ENCODE peak calls at places on chromosomes 11 and 22, in four cellular contexts. Z, Y, N and R are unnamed samples.

GRCh38 chr11:64186205-64187165 is 514 bp downstream of the STIP1 start:
- DNase-seq in Z (peak), Y (peak), N (no peak), R (no peak)

GRCh38 chr22:49887716-49888115 is 30.5 kb downstream of the ALG12 start:
- DNase-seq in Z (no peak), Y (no peak), N (no peak), R (no peak)

GRCh38 chr22:35177811-35178210 is 79.5 kb upstream of the HMGXB4 start:
- DNase-seq in Z (no peak), Y (no peak), N (no peak), R (no peak)

GRCh38 chr11:46322759-46323158 is 24.5 kb upstream of the DGKZ start:
- DNase-seq in Z (no peak), Y (no peak), N (no peak), R (no peak)

GRCh38 chr22:20442485-20443284 is 5.1 kb upstream of the SCARF2 start:
- DNase-seq in Z (no peak), Y (no peak), N (no peak), R (no peak)

GRCh38 chr22:38967451-38968450 is 10.3 kb downstream of the APOBEC3A start:
- DNase-seq in Z (no peak), Y (peak), N (no peak), R (no peak)

GRCh38 chr22:18057568-18058209 is 20.1 kb upstream of the PEX26 start:
- DNase-seq in Z (no peak), Y (peak), N (no peak), R (peak)

GRCh38 chr11:29190313-29190712 is 826.5 kb downstream of the KCNA4 start:
- DNase-seq in Z (no peak), Y (no peak), N (no peak), R (no peak)

GRCh38 chr11:73478737-73479347 is 102.6 kb downstream of the RELT start:
- DNase-seq in Z (no peak), Y (no peak), N (peak), R (no peak)

GRCh38 chr11:8360086-8360828 is 96.6 kb upstream of the LMO1 start:
- DNase-seq in Z (peak), Y (no peak), N (peak), R (peak)

GRCh38 chr11:73262851-73263495 is 9.2 kb upstream of the P2RY6 start:
- DNase-seq in Z (peak), Y (no peak), N (no peak), R (no peak)

GRCh38 chr11:128323381-128323780 is 264.0 kb downstream of the ETS1 start:
- DNase-seq in Z (no peak), Y (no peak), N (no peak), R (no peak)

GRCh38 chr11:117670924-117671323 is 126.1 kb downstream of the DSCAML1 start:
- DNase-seq in Z (no peak), Y (no peak), N (no peak), R (no peak)

GRCh38 chr22:26321469-26321913 is 107.6 kb upstream of the ASPHD2 start:
- DNase-seq in Z (no peak), Y (no peak), N (no peak), R (no peak)

GRCh38 chr11:127202105-127202504 is 201.5 kb upstream of the KIRREL3 start:
- DNase-seq in Z (no peak), Y (no peak), N (no peak), R (no peak)

GRCh38 chr22:22086501-22087158 is 104.0 kb upstream of the TOP3B start:
- DNase-seq in Z (no peak), Y (no peak), N (no peak), R (no peak)

GRCh38 chr11:74520927-74521665 is 27.6 kb upstream of the LIPT2 start:
- DNase-seq in Z (no peak), Y (no peak), N (no peak), R (no peak)

GRCh38 chr22:17785185-17786184 is 11.2 kb upstream of the BID start:
- DNase-seq in Z (peak), Y (peak), N (no peak), R (no peak)

GRCh38 chr11:118789501-118790356 is 1.2 kb downstream of the DDX6 start:
- DNase-seq in Z (no peak), Y (peak), N (no peak), R (no peak)

GRCh38 chr11:111797145-111797581 is 31.0 kb upstream of the PPP2R1B start:
- DNase-seq in Z (no peak), Y (peak), N (no peak), R (no peak)

GRCh38 chr22:43066844-43067385 is 22.3 kb downstream of the TTLL1 start:
- DNase-seq in Z (no peak), Y (no peak), N (no peak), R (no peak)

GRCh38 chr11:117663389-117663788 is 133.6 kb downstream of the DSCAML1 start:
- DNase-seq in Z (no peak), Y (no peak), N (no peak), R (no peak)

GRCh38 chr11:121152764-121153163 is 51.7 kb downstream of the TECTA start:
- DNase-seq in Z (no peak), Y (no peak), N (no peak), R (no peak)

GRCh38 chr22:22835242-22835641 is 52.4 kb upstream of the IGLL5 start:
- DNase-seq in Z (no peak), Y (no peak), N (no peak), R (no peak)

GRCh38 chr11:118283756-118284350 is 19.8 kb upstream of the MPZL2 start:
- DNase-seq in Z (no peak), Y (no peak), N (no peak), R (no peak)

DNA sequence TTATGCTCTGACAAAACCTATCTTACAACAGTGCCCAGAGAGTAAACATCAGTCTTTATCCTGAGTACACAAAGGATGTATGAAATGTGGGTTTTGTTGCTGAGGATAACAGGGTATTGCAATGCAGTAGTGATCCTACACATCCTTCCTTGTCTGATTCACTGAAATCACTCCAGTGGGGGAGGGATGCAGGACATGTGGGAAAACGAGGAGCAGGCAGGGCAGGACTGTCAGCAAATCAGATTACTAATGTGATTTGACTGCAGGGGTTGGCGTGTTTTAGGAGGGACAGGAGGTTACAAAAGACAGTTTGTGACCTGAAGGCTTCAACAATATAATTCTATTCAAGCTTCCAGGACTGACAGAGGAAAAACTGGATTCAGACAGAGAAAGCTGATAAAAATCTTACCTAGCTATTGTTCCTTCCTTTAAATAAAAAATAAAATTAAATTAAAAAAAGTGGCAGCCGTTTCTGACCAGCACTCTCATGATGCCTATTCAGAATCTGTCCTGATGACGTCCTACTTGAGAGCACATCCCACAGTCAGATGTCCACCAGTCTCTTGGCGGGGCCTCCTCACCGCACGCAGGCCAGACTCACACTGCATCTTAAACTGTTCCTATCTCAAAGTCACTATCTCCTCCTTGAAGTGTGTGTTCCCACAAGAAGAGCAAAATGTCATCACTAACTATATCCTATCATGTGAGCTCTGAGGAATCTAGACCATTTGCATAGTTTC is 50.6 kb upstream of the MN1 start:
- DNase-seq in Z (no peak), Y (no peak), N (peak), R (no peak)
- H3K27ac ChIP-seq in Z (no peak), Y (no peak), N (peak), R (no peak)

GRCh38 chr11:130216591-130217132 is 57.1 kb downstream of the ST14 start:
- DNase-seq in Z (peak), Y (no peak), N (no peak), R (peak)
- H3K27ac ChIP-seq in Z (no peak), Y (no peak), N (no peak), R (no peak)

GRCh38 chr11:83472328-83472727 is 186.2 kb upstream of the CCDC90B start:
- DNase-seq in Z (no peak), Y (no peak), N (no peak), R (no peak)
- H3K27ac ChIP-seq in Z (no peak), Y (no peak), N (no peak), R (no peak)

DNA sequence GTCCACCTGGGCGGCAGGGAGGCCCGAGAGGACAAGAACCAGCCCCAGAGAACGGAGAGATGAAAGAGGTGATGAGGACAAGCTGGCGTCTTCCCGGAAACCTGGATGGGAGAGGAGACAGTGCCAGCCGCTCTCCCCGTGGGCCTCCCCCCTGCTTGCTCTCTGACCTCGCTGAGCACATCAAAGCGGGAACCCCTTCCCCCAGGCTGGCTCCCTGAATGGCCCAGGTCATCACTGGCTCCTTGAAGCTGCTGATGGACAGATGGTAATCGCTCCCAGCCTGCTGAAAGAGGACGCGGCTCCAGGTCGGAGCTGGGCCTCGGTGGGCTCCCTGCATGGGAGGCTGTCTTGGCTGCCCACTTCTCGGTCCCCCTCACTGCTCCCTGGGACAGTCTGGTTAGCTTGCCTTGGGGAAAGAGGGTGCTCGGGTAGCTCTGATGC is 18.4 kb downstream of the RPUSD4 start:
- DNase-seq in Z (no peak), Y (no peak), N (no peak), R (no peak)
- H3K27ac ChIP-seq in Z (no peak), Y (no peak), N (no peak), R (no peak)

GRCh38 chr11:3104051-3104714 is 47.0 kb upstream of the CARS1 start:
- DNase-seq in Z (peak), Y (no peak), N (peak), R (peak)
- H3K27ac ChIP-seq in Z (no peak), Y (no peak), N (no peak), R (no peak)

GRCh38 chr11:67023957-67024353 is 1.0 kb downstream of the SYT12 start:
- DNase-seq in Z (no peak), Y (no peak), N (no peak), R (no peak)
- H3K27ac ChIP-seq in Z (peak), Y (no peak), N (no peak), R (peak)

GRCh38 chr11:304915-305833 is 2.4 kb upstream of the IFITM2 start:
- DNase-seq in Z (peak), Y (peak), N (peak), R (no peak)

GRCh38 chr11:306645-307371 is 808 bp upstream of the IFITM2 start:
- DNase-seq in Z (peak), Y (no peak), N (no peak), R (no peak)

GRCh38 chr11:305834-306211 is 1.8 kb upstream of the IFITM2 start:
- DNase-seq in Z (no peak), Y (no peak), N (no peak), R (no peak)

GRCh38 chr11:303359-303758 is 4.0 kb upstream of the IFITM5 start:
- DNase-seq in Z (no peak), Y (no peak), N (no peak), R (no peak)

DNA sequence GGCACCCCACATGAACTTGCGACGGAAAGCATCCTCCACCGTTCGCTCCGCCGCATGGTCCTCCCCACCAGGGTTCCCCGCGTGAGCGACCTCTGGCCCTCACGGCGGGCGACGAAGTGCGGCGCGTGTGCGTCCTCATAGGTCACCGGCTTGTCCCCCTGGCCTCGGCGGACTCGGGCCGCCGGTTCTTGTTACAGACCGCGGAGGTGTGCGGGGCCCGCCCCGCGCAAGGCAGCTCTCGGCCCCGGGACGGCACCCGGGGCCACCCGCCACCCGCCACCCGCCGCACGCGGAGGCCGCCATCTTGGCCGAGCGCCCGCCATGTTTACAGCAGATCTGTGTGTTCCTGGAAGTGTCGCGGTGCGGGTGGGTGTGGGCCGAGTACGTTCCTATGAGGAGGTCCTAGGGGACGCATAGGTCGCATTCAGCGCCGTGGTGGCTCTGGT is 3.5 kb upstream of the IFITM2 start:
- DNase-seq in Z (no peak), Y (no peak), N (no peak), R (no peak)
- H3K27ac ChIP-seq in Z (no peak), Y (no peak), N (no peak), R (no peak)